ENCODE peak calls at places on chromosomes 4 and X, in eight cellular contexts. B, E, I, N, H, M, D and A are unnamed samples.

GRCh38 chr4:621296-622070 is 3.9 kb upstream of the PDE6B start:
- DNase-seq in H (no peak), M (no peak), E (no peak), B (no peak), D (peak), N (no peak), I (no peak), A (no peak)

GRCh38 chrX:69045616-69046345 is 119.5 kb downstream of the PJA1 start:
- DNase-seq in E (no peak), B (no peak), I (no peak), N (peak), D (no peak), M (no peak), H (no peak), A (no peak)

GRCh38 chrX:150753968-150754367 is 60.8 kb downstream of the MTMR1 start:
- DNase-seq in I (no peak), D (no peak), H (no peak), N (no peak), E (no peak), B (no peak), M (no peak), A (no peak)

GRCh38 chr4:52143815-52144214 is 92.7 kb downstream of the SPATA18 start:
- DNase-seq in N (no peak), D (no peak), H (no peak), E (no peak), B (no peak), M (peak), I (no peak), A (no peak)

GRCh38 chr4:24914460-24914859 is 1.6 kb upstream of the CCDC149 start:
- DNase-seq in E (no peak), H (no peak), B (no peak), N (no peak), D (no peak), M (no peak), I (no peak), A (no peak)

GRCh38 chr4:8475751-8476575 is 35.4 kb downstream of the TRMT44 start:
- DNase-seq in E (no peak), B (no peak), D (no peak), H (no peak), I (no peak), M (no peak), N (no peak), A (no peak)

GRCh38 chr4:180150818-180151217 is 2092.4 kb upstream of the TENM3 start:
- DNase-seq in H (no peak), E (no peak), D (no peak), N (no peak), I (no peak), B (no peak), M (no peak), A (no peak)

GRCh38 chrX:154398668-154399526 is 720 bp downstream of the RPL10 start:
- DNase-seq in B (peak), D (peak), H (peak), I (peak), M (peak), N (peak), E (no peak), A (no peak)

GRCh38 chr4:17875402-17876070 is 64.8 kb downstream of the NCAPG start:
- DNase-seq in B (no peak), I (no peak), M (no peak), N (no peak), E (no peak), H (no peak), D (no peak), A (no peak)

GRCh38 chr4:183681119-183681518 is 22.0 kb downstream of the TRAPPC11 start:
- DNase-seq in M (no peak), N (no peak), B (no peak), E (no peak), D (no peak), I (no peak), H (no peak), A (no peak)

GRCh38 chrX:16578218-16578617 is 71.7 kb upstream of the S100G start:
- DNase-seq in B (no peak), N (no peak), M (no peak), H (no peak), D (no peak), I (no peak), E (no peak), A (no peak)

GRCh38 chr4:165580379-165580905 is 201.6 kb downstream of the CPE start:
- DNase-seq in N (no peak), M (peak), I (no peak), H (no peak), B (no peak), D (no peak), E (no peak), A (peak)

GRCh38 chrX:43805579-43805978 is 76.7 kb downstream of the MAOB start:
- DNase-seq in D (no peak), M (no peak), B (no peak), H (no peak), N (no peak), E (no peak), I (no peak), A (no peak)

GRCh38 chrX:45900751-45901150 is 644.5 kb downstream of the ZNF674 start:
- DNase-seq in B (no peak), H (no peak), E (no peak), N (no peak), D (no peak), I (no peak), M (peak), A (no peak)

GRCh38 chrX:71282514-71283408 is 674 bp upstream of the NONO start:
- DNase-seq in N (no peak), B (no peak), E (no peak), M (no peak), H (no peak), D (no peak), I (no peak), A (peak)

GRCh38 chr4:42359686-42360085 is 37.6 kb upstream of the SHISA3 start:
- DNase-seq in B (no peak), N (no peak), M (peak), D (no peak), E (no peak), I (no peak), H (no peak), A (no peak)

GRCh38 chrX:19063030-19063429 is 59.2 kb downstream of the ADGRG2 start:
- DNase-seq in B (no peak), E (no peak), I (no peak), H (no peak), D (no peak), N (no peak), M (no peak), A (no peak)

GRCh38 chrX:69038826-69039225 is 126.4 kb downstream of the PJA1 start:
- DNase-seq in E (no peak), M (no peak), N (no peak), H (no peak), I (no peak), D (no peak), B (no peak), A (no peak)

GRCh38 chr4:17599826-17600225 is 14.6 kb upstream of the MED28 start:
- DNase-seq in E (no peak), I (no peak), H (no peak), B (no peak), N (no peak), M (no peak), D (no peak), A (no peak)

GRCh38 chr4:184448828-184449227 is 25.5 kb downstream of the IRF2 start:
- DNase-seq in M (peak), D (no peak), H (no peak), I (peak), B (no peak), N (no peak), E (no peak), A (no peak)

GRCh38 chrX:134431894-134432293 is 28.1 kb upstream of the HPRT1 start:
- DNase-seq in N (no peak), E (no peak), I (no peak), B (no peak), H (no peak), D (no peak), M (peak), A (peak)

GRCh38 chr4:188554413-188554812 is 415.2 kb downstream of the TRIML1 start:
- DNase-seq in N (no peak), B (no peak), D (no peak), I (no peak), E (no peak), H (no peak), M (no peak), A (no peak)

GRCh38 chr4:159735281-159736207 is 632.7 kb downstream of the RAPGEF2 start:
- DNase-seq in M (no peak), D (no peak), N (no peak), E (no peak), B (no peak), I (no peak), H (no peak), A (no peak)

GRCh38 chr4:144313370-144313769 is 172.9 kb upstream of the GYPA start:
- DNase-seq in B (no peak), D (no peak), M (no peak), N (no peak), I (no peak), H (no peak), E (no peak), A (no peak)

GRCh38 chr4:174110180-174110579 is 173.3 kb downstream of the FBXO8 start:
- DNase-seq in I (no peak), E (no peak), B (no peak), N (no peak), H (no peak), M (no peak), D (no peak), A (no peak)

GRCh38 chr4:184345573-184345922 is 127.9 kb upstream of the ENPP6 start:
- DNase-seq in I (no peak), N (no peak), H (no peak), E (no peak), B (no peak), D (no peak), M (no peak), A (no peak)

GRCh38 chr4:89800012-89800516 is 36.9 kb downstream of the SNCA start:
- DNase-seq in I (no peak), D (no peak), M (peak), E (no peak), N (no peak), B (no peak), H (no peak), A (no peak)

GRCh38 chrX:1657367-1658082 is 42.7 kb downstream of the ASMT start:
- DNase-seq in I (no peak), E (no peak), H (no peak), M (peak), N (no peak), D (no peak), B (peak), A (no peak)

GRCh38 chr4:19806865-19807264 is 444.8 kb upstream of the SLIT2 start:
- DNase-seq in I (no peak), M (no peak), D (no peak), E (no peak), N (no peak), B (no peak), H (no peak), A (no peak)

GRCh38 chrX:48703642-48704481 is 7.3 kb downstream of the SUV39H1 start:
- DNase-seq in N (no peak), D (no peak), E (no peak), B (no peak), I (no peak), H (no peak), M (peak), A (peak)

GRCh38 chr4:153151535-153152452 is 52.4 kb upstream of the TRIM2 start:
- DNase-seq in B (peak), M (peak), N (peak), E (peak), D (peak), H (peak), I (peak), A (peak)

GRCh38 chr4:150327262-150327780 is 249.1 kb downstream of the DCLK2 start:
- DNase-seq in N (no peak), H (no peak), M (peak), B (no peak), D (no peak), I (no peak), E (no peak), A (no peak)

GRCh38 chr4:5932021-5932553 is 39.2 kb upstream of the CRMP1 start:
- DNase-seq in M (no peak), B (no peak), I (no peak), H (no peak), E (no peak), D (no peak), N (no peak), A (no peak)

GRCh38 chr4:11691236-11691635 is 262.5 kb upstream of the HS3ST1 start:
- DNase-seq in D (no peak), E (no peak), H (no peak), B (no peak), I (no peak), M (no peak), N (no peak), A (no peak)

GRCh38 chr4:56086073-56086521 is 137.4 kb downstream of the CEP135 start:
- DNase-seq in I (no peak), M (peak), N (no peak), H (peak), E (no peak), B (no peak), D (no peak), A (no peak)

GRCh38 chr4:73067971-73068394 is 1.5 kb downstream of the COX18 start:
- DNase-seq in H (no peak), D (no peak), B (no peak), M (peak), I (no peak), N (no peak), E (no peak), A (no peak)

GRCh38 chr4:73070072-73070385 is 513 bp upstream of the COX18 start:
- DNase-seq in I (no peak), B (no peak), M (no peak), H (no peak), E (no peak), D (no peak), N (no peak), A (no peak)

GRCh38 chr4:73066928-73067327 is 2.6 kb downstream of the COX18 start:
- DNase-seq in I (no peak), E (no peak), D (no peak), M (no peak), N (no peak), B (no peak), H (no peak), A (no peak)

GRCh38 chr4:73068496-73069337 is 799 bp downstream of the COX18 start:
- DNase-seq in D (no peak), I (no peak), N (no peak), H (no peak), B (no peak), M (peak), E (no peak), A (no peak)

GRCh38 chr4:73069338-73070071 is at the start of gene COX18:
- DNase-seq in D (peak), M (peak), N (peak), H (peak), B (peak), I (peak), E (peak), A (peak)
- TF ChIP-seq CTCF in D (no peak), M (no peak), N (peak), H (no peak), B (peak), I (no peak), E (no peak), A (no peak)

GRCh38 chr4:110508827-110509446 is 33.0 kb downstream of the ENPEP start:
- DNase-seq in B (no peak), D (no peak), N (no peak), H (no peak), I (no peak), M (peak), E (no peak), A (no peak)
- TF ChIP-seq CTCF in B (peak), D (peak), N (peak), H (no peak), I (no peak), M (peak), E (no peak), A (peak)

GRCh38 chr4:82555279-82555678 is 6.5 kb downstream of the TMEM150C start:
- DNase-seq in I (no peak), D (no peak), N (no peak), M (no peak), H (no peak), E (no peak), B (no peak), A (no peak)
- TF ChIP-seq CTCF in I (no peak), D (peak), N (peak), M (peak), H (no peak), E (no peak), B (no peak), A (no peak)

DNA sequence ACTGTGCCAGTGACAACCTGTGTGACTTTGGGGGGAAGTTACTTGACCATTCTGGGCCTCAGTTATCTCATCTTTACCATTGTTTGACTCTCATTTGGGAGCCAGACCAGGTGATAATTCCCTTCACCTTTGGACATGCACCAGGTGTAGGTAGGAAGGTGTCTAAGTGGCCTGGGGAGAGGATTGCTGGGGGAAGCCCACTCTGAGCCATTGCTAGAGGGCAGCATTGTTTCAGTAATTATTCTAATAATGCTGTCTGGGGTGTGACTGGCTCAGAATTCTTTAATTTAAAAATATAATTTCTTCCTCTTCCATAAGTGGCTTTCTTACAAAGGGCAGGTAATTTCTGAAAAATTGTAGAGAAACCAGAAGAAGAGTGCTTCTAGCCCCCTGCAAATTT is 104.3 kb downstream of the RTL9 start:
- DNase-seq in D (no peak), B (no peak), I (no peak), M (no peak), E (no peak), H (no peak), N (no peak), A (no peak)
- TF ChIP-seq CTCF in D (no peak), B (no peak), I (no peak), M (no peak), E (no peak), H (no peak), N (peak), A (peak)